ENCODE peak calls at places on chromosome 4, in six cellular contexts. B is breast epithelium, E is HL-60, R is natural killer cell, P is endothelial cell, D is B cell. Q is an unnamed sample.

GRCh38 chr4:76977731-76978350 is 28.3 kb downstream of the SEPTIN11 start:
- DNase-seq in B (no peak), E (no peak), R (no peak), P (no peak), D (no peak), Q (no peak)

GRCh38 chr4:8044699-8045098 is 105.0 kb upstream of the AFAP1 start:
- DNase-seq in B (no peak), E (no peak), R (no peak), P (no peak), D (no peak), Q (no peak)

GRCh38 chr4:97238956-97239698 is 904.1 kb downstream of the STPG2 start:
- DNase-seq in B (no peak), E (no peak), R (no peak), P (no peak), D (no peak), Q (no peak)

GRCh38 chr4:141654098-141654497 is 17.7 kb downstream of the IL15 start:
- DNase-seq in B (no peak), E (no peak), R (no peak), P (peak), D (no peak), Q (no peak)

GRCh38 chr4:111959202-111959601 is 186.1 kb upstream of the FAM241A start:
- DNase-seq in B (no peak), E (peak), R (no peak), P (no peak), D (no peak), Q (no peak)

GRCh38 chr4:184383497-184384055 is 90.8 kb downstream of the IRF2 start:
- DNase-seq in B (no peak), E (no peak), R (no peak), P (no peak), D (no peak), Q (no peak)

GRCh38 chr4:54683616-54684346 is 26.0 kb downstream of the KIT start:
- DNase-seq in B (no peak), E (no peak), R (peak), P (peak), D (peak), Q (no peak)

GRCh38 chr4:83118869-83119268 is 4.3 kb upstream of the PLAC8 start:
- DNase-seq in B (no peak), E (no peak), R (no peak), P (no peak), D (no peak), Q (no peak)

GRCh38 chr4:6205584-6205965 is 5.2 kb upstream of the JAKMIP1 start:
- DNase-seq in B (peak), E (no peak), R (no peak), P (no peak), D (no peak), Q (no peak)

GRCh38 chr4:16259531-16260246 is 33.4 kb upstream of the TAPT1 start:
- DNase-seq in B (no peak), E (no peak), R (no peak), P (no peak), D (no peak), Q (no peak)

GRCh38 chr4:76485450-76485849 is 50.4 kb downstream of the SHROOM3 start:
- DNase-seq in B (no peak), E (no peak), R (no peak), P (no peak), D (no peak), Q (no peak)

GRCh38 chr4:76197001-76197743 is 16.5 kb downstream of the SCARB2 start:
- DNase-seq in B (no peak), E (no peak), R (no peak), P (no peak), D (no peak), Q (no peak)

GRCh38 chr4:17851921-17852320 is 41.1 kb downstream of the NCAPG start:
- DNase-seq in B (no peak), E (no peak), R (no peak), P (no peak), D (no peak), Q (no peak)

GRCh38 chr4:95644417-95644816 is 95.6 kb upstream of the UNC5C start:
- DNase-seq in B (no peak), E (no peak), R (no peak), P (no peak), D (no peak), Q (no peak)

GRCh38 chr4:23368081-23368697 is 521.7 kb downstream of the PPARGC1A start:
- DNase-seq in B (no peak), E (peak), R (no peak), P (peak), D (no peak), Q (no peak)

GRCh38 chr4:89307446-89308160 is at the start of gene GPRIN3:
- DNase-seq in B (peak), E (no peak), R (peak), P (peak), D (peak), Q (peak)

GRCh38 chr4:140952709-140953108 is 180.6 kb downstream of the RNF150 start:
- DNase-seq in B (no peak), E (no peak), R (no peak), P (no peak), D (no peak), Q (no peak)

GRCh38 chr4:99917575-99917974 is 23.3 kb upstream of the LAMTOR3 start:
- DNase-seq in B (no peak), E (no peak), R (no peak), P (no peak), D (no peak), Q (no peak)

GRCh38 chr4:144905286-144905685 is 192.7 kb downstream of the ANAPC10 start:
- DNase-seq in B (no peak), E (no peak), R (no peak), P (no peak), D (no peak), Q (no peak)

GRCh38 chr4:182320092-182320491 is 76.9 kb downstream of the TENM3 start:
- DNase-seq in B (no peak), E (no peak), R (no peak), P (no peak), D (no peak), Q (no peak)

GRCh38 chr4:58247792-58248191 is 1137.6 kb upstream of the IGFBP7 start:
- DNase-seq in B (no peak), E (no peak), R (no peak), P (peak), D (no peak), Q (no peak)

GRCh38 chr4:119615068-119615744 is 13.4 kb downstream of the PDE5A start:
- DNase-seq in B (no peak), E (no peak), R (no peak), P (no peak), D (no peak), Q (no peak)

GRCh38 chr4:48346594-48346993 is 5.3 kb downstream of the SLAIN2 start:
- DNase-seq in B (no peak), E (no peak), R (no peak), P (no peak), D (no peak), Q (no peak)

GRCh38 chr4:173317003-173317402 is 17.2 kb downstream of the HMGB2 start:
- DNase-seq in B (no peak), E (no peak), R (no peak), P (peak), D (no peak), Q (no peak)
- TF ChIP-seq CTCF in B (no peak), E (no peak), R (no peak), P (no peak), D (peak), Q (no peak)

GRCh38 chr4:73507541-73507940 is 26.0 kb downstream of the AFM start:
- DNase-seq in B (no peak), E (no peak), R (no peak), P (no peak), D (no peak), Q (no peak)

GRCh38 chr4:73505567-73505966 is 24.0 kb downstream of the AFM start:
- DNase-seq in B (no peak), E (no peak), R (no peak), P (no peak), D (no peak), Q (no peak)

DNA sequence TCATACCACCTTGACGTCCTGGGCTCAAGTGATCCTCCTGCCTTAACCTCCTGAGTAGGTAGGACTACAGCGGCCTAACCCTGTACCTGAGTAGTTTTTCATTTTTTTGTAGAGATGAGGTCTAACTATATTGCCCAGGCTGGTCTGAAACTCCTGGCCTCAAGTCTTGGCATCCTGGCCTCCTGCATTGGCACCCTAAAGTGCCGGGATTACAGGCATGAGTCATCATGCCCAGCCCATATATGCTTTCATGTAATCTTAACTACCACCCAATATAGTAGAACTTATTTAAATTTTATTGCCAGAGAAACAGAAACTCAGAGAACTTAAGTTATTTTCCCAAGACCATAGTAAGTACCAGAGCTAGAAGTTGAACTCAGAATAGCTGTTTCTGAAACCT is 27.1 kb downstream of the AFM start:
- DNase-seq in B (no peak), E (no peak), R (no peak), P (no peak), D (no peak), Q (no peak)
- TF ChIP-seq CTCF in B (no peak), E (no peak), R (no peak), P (no peak), D (no peak), Q (no peak)

DNA sequence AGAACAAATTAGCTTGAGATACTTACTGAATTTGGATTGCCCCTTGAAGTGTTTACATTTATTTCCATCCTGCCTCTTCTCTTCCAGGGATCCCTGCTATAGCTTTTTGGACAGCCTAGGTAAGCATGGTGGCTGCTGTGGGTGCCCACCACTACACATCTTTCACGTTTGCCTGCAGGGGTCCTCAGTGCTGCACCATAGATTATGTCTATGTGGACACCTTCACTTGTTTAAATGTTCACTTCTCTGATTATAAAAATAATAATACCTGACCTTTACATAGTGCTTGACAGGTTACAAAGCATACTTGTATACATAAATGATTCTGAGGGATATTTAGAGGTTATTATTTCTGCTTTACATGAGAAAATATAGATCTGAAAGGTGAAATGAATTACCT is 67.9 kb upstream of the SLC4A4 start:
- DNase-seq in B (no peak), E (no peak), R (peak), P (peak), D (no peak), Q (no peak)
- TF ChIP-seq CTCF in B (no peak), E (no peak), R (peak), P (peak), D (peak), Q (no peak)

GRCh38 chr4:19791422-19792113 is 460.1 kb upstream of the SLIT2 start:
- DNase-seq in B (no peak), E (no peak), R (no peak), P (no peak), D (no peak), Q (no peak)
- TF ChIP-seq CTCF in B (no peak), E (no peak), R (no peak), P (no peak), D (no peak), Q (no peak)